ENCODE peak calls at places on chromosomes 13 and 19, in seven cellular contexts. H is AML-193, F is NCI-H1105 treated with DMSO at 0.1 percent for 48 hours, B is thoracic aorta, W is NCI-H226, S is NCI-H1930, D is non-pigmented ciliary epithelial cell. Y is an unnamed sample.

GRCh38 chr19:45922281-45922680 is 7.7 kb upstream of the NANOS2 start:
- DNase-seq in H (peak; percentile 17), F (no peak), B (no peak), W (no peak), S (no peak), D (no peak), Y (no peak)

GRCh38 chr13:21106089-21106488 is 44.7 kb upstream of the LATS2 start:
- DNase-seq in H (no peak), F (no peak), B (no peak), W (no peak), S (no peak), D (peak; percentile 20), Y (no peak)

GRCh38 chr13:111645198-111645597 is 324.8 kb downstream of the TEX29 start:
- DNase-seq in H (no peak), F (no peak), B (no peak), W (no peak), S (no peak), D (no peak), Y (no peak)

GRCh38 chr13:109271991-109272454 is 514.4 kb downstream of the IRS2 start:
- DNase-seq in H (no peak), F (no peak), B (no peak), W (peak; percentile 78), S (no peak), D (no peak), Y (no peak)

GRCh38 chr19:47296036-47296435 is 13.6 kb upstream of the C5AR1 start:
- DNase-seq in H (peak; percentile 73), F (peak; percentile 75), B (peak; percentile 58), W (peak; percentile 52), S (peak; percentile 78), D (no peak), Y (peak; percentile 69)

GRCh38 chr19:8654591-8655339 is 24.3 kb downstream of the NFILZ start:
- DNase-seq in H (peak; percentile 19), F (peak; percentile 10), B (no peak), W (no peak), S (no peak), D (no peak), Y (peak; percentile 11)

GRCh38 chr13:24218977-24219376 is 58.5 kb downstream of the SPATA13 start:
- DNase-seq in H (no peak), F (no peak), B (no peak), W (no peak), S (no peak), D (no peak), Y (no peak)

GRCh38 chr13:80070024-80070703 is 270.8 kb downstream of the SPRY2 start:
- DNase-seq in H (no peak), F (no peak), B (no peak), W (no peak), S (no peak), D (no peak), Y (peak; percentile 40)

GRCh38 chr19:13160557-13160956 is 10.3 kb downstream of the IER2 start:
- DNase-seq in H (no peak), F (no peak), B (no peak), W (no peak), S (no peak), D (no peak), Y (no peak)

GRCh38 chr19:30167976-30168635 is 204.1 kb upstream of the ZNF536 start:
- DNase-seq in H (no peak), F (no peak), B (no peak), W (no peak), S (no peak), D (no peak), Y (no peak)

GRCh38 chr13:99468971-99469545 is 32.2 kb upstream of the TM9SF2 start:
- DNase-seq in H (peak; percentile 67), F (no peak), B (no peak), W (no peak), S (no peak), D (no peak), Y (no peak)

GRCh38 chr19:51570962-51571575 is at the start of gene ZNF175:
- DNase-seq in H (peak; percentile 86), F (no peak), B (peak; percentile 73), W (peak; percentile 95), S (peak; percentile 97), D (peak; percentile 88), Y (peak; percentile 89)

GRCh38 chr19:52638601-52639000 is 446 bp upstream of the ZNF83 start:
- DNase-seq in H (no peak), F (peak; percentile 57), B (no peak), W (peak; percentile 49), S (peak; percentile 30), D (peak; percentile 19), Y (no peak)

GRCh38 chr13:100490692-100491091 is 97.9 kb downstream of the GGACT start:
- DNase-seq in H (no peak), F (peak; percentile 65), B (no peak), W (no peak), S (peak; percentile 27), D (no peak), Y (peak; percentile 96)

GRCh38 chr19:42143341-42144234 is 11.3 kb upstream of the POU2F2 start:
- DNase-seq in H (peak; percentile 18), F (no peak), B (no peak), W (peak; percentile 46), S (no peak), D (no peak), Y (no peak)

GRCh38 chr19:33303791-33304759 is 1.7 kb upstream of the CEBPA start:
- DNase-seq in H (no peak), F (no peak), B (no peak), W (no peak), S (no peak), D (no peak), Y (no peak)

GRCh38 chr13:21071015-21071414 is 9.6 kb upstream of the LATS2 start:
- DNase-seq in H (no peak), F (no peak), B (no peak), W (peak; percentile 54), S (no peak), D (no peak), Y (no peak)

GRCh38 chr13:113825851-113826250 is 38.0 kb downstream of the GAS6 start:
- DNase-seq in H (no peak), F (no peak), B (no peak), W (no peak), S (no peak), D (no peak), Y (no peak)

GRCh38 chr19:49157445-49158224 is at the start of gene TRPM4:
- DNase-seq in H (peak; percentile 30), F (peak; percentile 77), B (peak; percentile 63), W (peak; percentile 75), S (peak; percentile 91), D (no peak), Y (peak; percentile 30)

GRCh38 chr13:28955264-28955966 is 135.3 kb downstream of the MTUS2 start:
- DNase-seq in H (no peak), F (no peak), B (no peak), W (no peak), S (no peak), D (no peak), Y (no peak)

GRCh38 chr13:46160474-46161066 is 21.4 kb downstream of the LCP1 start:
- DNase-seq in H (peak; percentile 79), F (peak; percentile 36), B (no peak), W (peak; percentile 32), S (peak; percentile 38), D (peak; percentile 24), Y (peak; percentile 21)

Y was measured in NCI-H1092.